ENCODE peak calls at places on chromosomes 1 and 21, in six cellular contexts. E, L, P, D, W and C are unnamed samples.

GRCh38 chr1:113057006-113057405 is 16.0 kb upstream of the LRIG2 start:
- DNase-seq in E (peak), L (no peak), P (no peak), D (no peak), W (no peak), C (no peak)

GRCh38 chr1:195740862-195741261 is 867.4 kb downstream of the KCNT2 start:
- DNase-seq in E (no peak), L (no peak), P (no peak), D (no peak), W (no peak), C (no peak)

GRCh38 chr21:37446552-37446951 is 80.0 kb downstream of the DYRK1A start:
- DNase-seq in E (no peak), L (no peak), P (no peak), D (no peak), W (no peak), C (no peak)

GRCh38 chr1:229325401-229325800 is 17.4 kb downstream of the CCSAP start:
- DNase-seq in E (no peak), L (no peak), P (no peak), D (no peak), W (no peak), C (no peak)

GRCh38 chr1:10675813-10676212 is 120.6 kb downstream of the CASZ1 start:
- DNase-seq in E (no peak), L (no peak), P (no peak), D (no peak), W (no peak), C (no peak)

GRCh38 chr1:182041615-182042014 is 19.9 kb downstream of the ZNF648 start:
- DNase-seq in E (no peak), L (no peak), P (no peak), D (no peak), W (no peak), C (peak)

GRCh38 chr1:23013657-23014056 is 2.0 kb downstream of the TEX46 start:
- DNase-seq in E (no peak), L (no peak), P (no peak), D (no peak), W (no peak), C (peak)

GRCh38 chr1:53638641-53639035 is 100.3 kb downstream of the GLIS1 start:
- DNase-seq in E (no peak), L (no peak), P (no peak), D (no peak), W (no peak), C (peak)

GRCh38 chr1:110150330-110151174 is at the start of gene SLC6A17:
- DNase-seq in E (peak), L (no peak), P (peak), D (peak), W (no peak), C (no peak)

GRCh38 chr1:31843506-31843905 is 27.7 kb upstream of the SPOCD1 start:
- DNase-seq in E (peak), L (no peak), P (no peak), D (no peak), W (no peak), C (no peak)

GRCh38 chr1:36149973-36150295 is 648 bp upstream of the TRAPPC3 start:
- DNase-seq in E (no peak), L (no peak), P (no peak), D (no peak), W (no peak), C (no peak)

GRCh38 chr1:6782151-6782550 is 3.1 kb upstream of the CAMTA1 start:
- DNase-seq in E (no peak), L (no peak), P (no peak), D (no peak), W (no peak), C (no peak)

GRCh38 chr1:100585774-100586173 is 47.8 kb downstream of the GPR88 start:
- DNase-seq in E (no peak), L (no peak), P (no peak), D (no peak), W (no peak), C (no peak)

GRCh38 chr1:211729238-211729637 is 53.8 kb upstream of the NEK2 start:
- DNase-seq in E (no peak), L (no peak), P (no peak), D (no peak), W (no peak), C (no peak)

GRCh38 chr1:36089393-36090121 is 865 bp downstream of the ADPRS start:
- DNase-seq in E (peak), L (no peak), P (no peak), D (peak), W (peak), C (peak)

GRCh38 chr1:169245706-169246105 is 121.9 kb downstream of the NME7 start:
- DNase-seq in E (no peak), L (no peak), P (no peak), D (no peak), W (no peak), C (no peak)

GRCh38 chr1:10866314-10867091 is 70.1 kb upstream of the CASZ1 start:
- DNase-seq in E (no peak), L (peak), P (no peak), D (no peak), W (no peak), C (peak)

GRCh38 chr1:205056188-205056611 is 13.2 kb downstream of the CNTN2 start:
- DNase-seq in E (no peak), L (no peak), P (no peak), D (no peak), W (no peak), C (no peak)

GRCh38 chr1:42146916-42147320 is 6.3 kb upstream of the GUCA2B start:
- DNase-seq in E (peak), L (peak), P (peak), D (peak), W (no peak), C (peak)

GRCh38 chr1:221440658-221441057 is 301.2 kb downstream of the DUSP10 start:
- DNase-seq in E (no peak), L (no peak), P (no peak), D (no peak), W (no peak), C (peak)

GRCh38 chr1:203084588-203085527 is 954 bp downstream of the MYOG start:
- DNase-seq in E (no peak), L (peak), P (no peak), D (peak), W (no peak), C (peak)

GRCh38 chr1:109687641-109688499 is at the start of gene GSTM1:
- DNase-seq in E (no peak), L (no peak), P (no peak), D (no peak), W (peak), C (no peak)

GRCh38 chr1:219495737-219496408 is 117.0 kb downstream of the ZC3H11B start:
- DNase-seq in E (no peak), L (no peak), P (no peak), D (no peak), W (no peak), C (no peak)

GRCh38 chr1:11701981-11702803 is 10.7 kb downstream of the DRAXIN start:
- DNase-seq in E (no peak), L (no peak), P (no peak), D (no peak), W (no peak), C (no peak)

GRCh38 chr1:183734600-183735036 is 70.3 kb upstream of the RGL1 start:
- DNase-seq in E (no peak), L (no peak), P (no peak), D (no peak), W (no peak), C (no peak)

GRCh38 chr1:183735069-183735860 is 69.7 kb upstream of the RGL1 start:
- DNase-seq in E (no peak), L (no peak), P (no peak), D (no peak), W (no peak), C (no peak)

GRCh38 chr1:183739082-183739481 is 65.8 kb upstream of the RGL1 start:
- DNase-seq in E (no peak), L (no peak), P (no peak), D (no peak), W (no peak), C (no peak)

GRCh38 chr1:183733610-183734219 is 71.2 kb upstream of the RGL1 start:
- DNase-seq in E (no peak), L (no peak), P (no peak), D (no peak), W (no peak), C (no peak)

DNA sequence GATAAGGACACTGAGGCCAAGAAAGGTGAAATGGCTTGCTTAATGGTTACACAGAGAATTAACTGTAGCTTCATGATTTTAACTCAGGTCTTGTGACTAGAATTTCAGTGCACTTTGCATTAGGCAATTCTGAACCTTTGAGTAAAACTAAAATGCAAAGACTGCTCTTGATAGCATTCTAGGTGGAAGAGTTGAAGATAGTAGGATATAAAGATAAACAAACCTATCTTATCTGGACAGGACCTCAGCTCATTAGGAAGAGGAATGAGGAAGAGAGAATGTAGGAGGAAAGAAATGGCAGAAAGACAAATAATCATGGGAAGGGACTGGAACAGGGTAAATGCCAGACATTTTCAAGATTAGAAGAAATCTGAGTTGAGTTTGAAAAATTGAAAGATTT is 68.5 kb upstream of the RGL1 start:
- DNase-seq in E (no peak), L (no peak), P (no peak), D (no peak), W (no peak), C (no peak)
- TF ChIP-seq MYC in E (no peak), L (no peak), P (no peak), D (no peak), W (no peak), C (no peak)

GRCh38 chr1:74812180-74812541 is 79.2 kb downstream of the TYW3 start:
- DNase-seq in E (no peak), L (no peak), P (no peak), D (no peak), W (peak), C (no peak)

DNA sequence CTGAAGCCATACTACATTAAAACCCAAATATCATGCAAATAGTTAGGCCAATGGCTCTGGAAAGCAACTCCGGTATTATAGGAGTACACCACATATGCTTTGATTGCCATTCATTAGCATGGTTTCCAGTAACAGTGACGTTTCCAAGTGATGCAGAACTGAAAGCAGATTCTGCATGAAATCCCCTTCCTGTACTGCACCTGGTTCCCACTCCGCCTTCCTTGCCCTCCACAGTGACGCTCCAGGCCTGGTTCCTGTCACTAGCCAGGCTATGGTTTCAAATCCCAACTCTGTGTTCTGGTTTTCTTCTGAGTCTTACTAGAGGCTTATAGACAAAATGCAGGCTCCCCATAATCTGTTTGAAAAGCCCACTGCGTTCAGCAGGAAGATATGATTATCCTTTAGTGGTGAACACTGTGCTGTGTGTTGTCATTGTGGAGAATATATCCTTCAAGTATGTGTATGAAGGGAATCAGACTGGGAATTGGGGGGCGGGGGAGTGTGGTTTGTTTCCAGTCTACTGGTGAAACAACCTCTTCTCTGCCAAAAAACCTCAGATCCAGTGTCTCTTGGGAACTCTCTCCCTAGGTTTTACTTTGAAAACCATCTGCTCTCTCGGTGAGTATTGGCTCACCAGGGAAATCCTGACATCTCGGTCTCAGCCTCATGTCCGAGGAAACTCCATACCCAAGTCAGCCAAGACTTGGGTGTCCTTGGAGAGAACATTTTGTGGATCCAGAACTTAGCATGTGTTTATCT is 78.6 kb downstream of the TYW3 start:
- DNase-seq in E (no peak), L (no peak), P (no peak), D (no peak), W (no peak), C (no peak)
- TF ChIP-seq MYC in E (no peak), L (no peak), P (no peak), D (no peak), W (no peak), C (no peak)

GRCh38 chr21:35045539-35046222 is 3.4 kb downstream of the RUNX1 start:
- DNase-seq in E (no peak), L (no peak), P (no peak), D (no peak), W (no peak), C (no peak)

GRCh38 chr21:35044770-35045538 is 4.1 kb downstream of the RUNX1 start:
- DNase-seq in E (no peak), L (no peak), P (no peak), D (no peak), W (no peak), C (no peak)

GRCh38 chr21:35048183-35048601 is 910 bp downstream of the RUNX1 start:
- DNase-seq in E (no peak), L (no peak), P (no peak), D (no peak), W (no peak), C (peak)

GRCh38 chr21:35046880-35047229 is 2.2 kb downstream of the RUNX1 start:
- DNase-seq in E (no peak), L (peak), P (no peak), D (no peak), W (no peak), C (no peak)

GRCh38 chr21:35046223-35046690 is 2.8 kb downstream of the RUNX1 start:
- DNase-seq in E (no peak), L (no peak), P (no peak), D (no peak), W (no peak), C (peak)
- TF ChIP-seq MYC in E (no peak), L (no peak), P (no peak), D (no peak), W (no peak), C (no peak)

DNA sequence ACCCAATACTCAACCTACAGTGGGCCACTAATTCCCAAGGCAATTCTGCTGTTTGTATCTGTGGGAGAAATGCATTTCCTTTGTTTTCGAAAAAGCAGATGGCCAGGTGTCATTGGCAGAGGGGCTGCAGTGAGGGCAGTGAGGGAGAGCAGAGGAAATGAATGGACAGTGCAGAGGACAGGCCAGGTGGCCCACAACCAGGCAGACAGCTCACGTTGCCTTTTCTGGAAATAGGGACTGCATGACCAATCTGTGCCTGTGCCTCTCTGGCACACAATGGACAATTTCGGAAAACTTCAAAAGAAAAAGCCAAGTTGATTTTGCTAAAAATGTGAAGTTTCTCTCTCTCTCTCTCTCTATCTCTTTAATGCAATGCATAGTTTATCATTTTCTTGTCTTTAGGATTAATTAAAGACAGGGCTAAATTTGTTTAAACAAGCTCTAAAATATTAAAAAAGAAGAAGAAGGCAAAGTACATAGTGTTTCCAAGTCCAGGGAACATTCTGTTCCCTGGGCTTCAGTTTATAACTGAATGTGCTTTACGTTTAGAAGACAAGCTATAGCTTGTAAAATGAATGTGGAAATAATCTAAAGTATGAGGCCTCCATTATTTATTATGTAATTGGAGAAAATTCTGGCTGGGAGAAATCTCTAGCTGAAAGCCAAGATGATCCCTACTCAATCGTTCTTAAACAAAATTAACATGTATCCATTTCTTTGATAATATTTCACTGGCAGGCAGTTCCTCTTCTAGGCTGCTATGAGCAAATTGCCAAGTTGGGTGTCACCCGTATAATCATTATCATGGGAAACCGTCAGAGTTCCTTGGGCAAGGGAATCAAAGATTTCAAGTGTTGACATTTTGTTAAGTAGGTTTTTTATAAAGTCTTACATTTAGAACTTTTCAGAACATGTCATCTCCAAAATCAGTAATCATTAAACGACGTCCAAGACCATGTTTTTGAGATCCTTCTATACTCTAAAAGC is 52.3 kb upstream of the ETS2 start:
- DNase-seq in E (no peak), L (no peak), P (no peak), D (no peak), W (no peak), C (no peak)
- TF ChIP-seq MYC in E (no peak), L (no peak), P (no peak), D (no peak), W (no peak), C (no peak)

GRCh38 chr1:153354515-153355193 is 3.0 kb upstream of the S100A9 start:
- DNase-seq in E (no peak), L (no peak), P (no peak), D (no peak), W (no peak), C (no peak)

GRCh38 chr1:153357076-153357852 is 390 bp upstream of the S100A9 start:
- DNase-seq in E (no peak), L (peak), P (no peak), D (no peak), W (no peak), C (peak)

GRCh38 chr1:153356392-153357075 is 1.1 kb upstream of the S100A9 start:
- DNase-seq in E (no peak), L (no peak), P (no peak), D (no peak), W (no peak), C (no peak)

GRCh38 chr1:153353226-153353947 is 4.3 kb upstream of the S100A9 start:
- DNase-seq in E (no peak), L (peak), P (peak), D (peak), W (no peak), C (peak)

DNA sequence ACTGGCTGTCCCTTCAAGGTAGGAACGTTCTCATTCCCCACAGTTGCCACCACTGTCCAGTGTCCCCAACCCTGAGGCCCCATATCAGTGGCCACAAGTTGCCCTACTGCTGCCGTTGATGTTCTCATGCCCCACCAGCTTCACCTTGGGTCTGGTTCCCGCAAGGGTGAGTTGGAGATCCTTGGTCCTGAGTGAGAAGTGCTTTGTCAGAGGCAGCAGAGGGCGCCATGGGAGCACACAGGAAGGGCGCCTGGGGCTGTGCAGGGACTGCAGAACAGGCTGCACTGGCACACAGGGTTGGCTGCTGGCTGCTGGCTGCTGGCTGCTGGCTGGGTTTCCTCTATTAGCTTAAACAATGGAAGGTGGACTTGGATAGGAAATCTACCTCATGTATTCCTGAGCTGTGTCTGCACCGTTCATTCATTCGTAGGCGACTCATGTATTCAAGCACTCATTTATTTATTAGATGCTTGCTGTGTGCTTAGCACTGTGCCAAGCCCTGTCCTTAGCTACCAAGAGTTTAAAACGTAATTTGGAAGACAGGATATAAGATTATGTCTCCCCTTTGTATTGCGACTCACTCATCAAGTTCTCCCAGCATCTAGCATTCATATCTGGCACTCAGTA is 2.1 kb upstream of the S100A9 start:
- DNase-seq in E (peak), L (peak), P (peak), D (peak), W (no peak), C (peak)
- TF ChIP-seq MYC in E (no peak), L (no peak), P (no peak), D (peak), W (no peak), C (no peak)

DNA sequence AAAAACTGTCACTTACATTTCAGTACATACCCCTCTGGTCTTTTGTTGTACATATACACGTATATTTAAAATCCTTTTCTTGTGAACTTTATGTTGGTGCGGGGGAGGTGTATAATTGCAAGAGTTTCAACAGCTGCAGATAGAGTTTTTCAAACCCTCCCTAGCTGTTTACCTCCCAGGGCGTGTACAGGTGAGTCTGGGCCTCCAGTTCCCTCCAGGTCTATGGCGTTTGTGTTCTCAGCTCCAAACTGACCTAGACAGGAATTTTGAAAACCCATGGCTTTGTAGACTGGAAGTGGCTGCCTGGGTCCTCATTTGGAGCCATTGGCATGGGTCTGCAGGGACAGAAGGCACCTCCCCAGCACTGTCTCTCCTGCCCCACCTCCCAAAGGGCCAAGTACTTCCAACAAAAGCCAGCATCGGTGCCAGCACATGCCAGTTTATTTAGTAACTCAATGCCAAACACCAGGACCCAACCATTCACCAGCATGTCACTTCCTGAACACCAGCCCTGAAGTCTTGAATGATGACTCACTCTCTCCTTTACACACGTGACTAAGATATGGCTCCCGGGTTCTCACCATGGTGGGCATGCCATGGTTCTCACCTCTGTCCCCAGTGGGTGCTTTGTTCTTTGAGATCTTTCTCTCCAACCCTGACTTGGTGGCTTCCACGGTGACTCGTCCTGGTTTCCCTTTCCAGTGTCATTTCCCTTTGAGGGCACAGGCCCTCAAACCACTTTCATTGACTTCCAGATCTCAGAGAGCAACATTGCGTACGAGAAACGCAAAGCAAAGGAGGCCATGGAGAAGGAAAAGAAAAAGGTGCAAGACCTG is 57.3 kb upstream of the EFHD2 start:
- DNase-seq in E (peak), L (peak), P (peak), D (peak), W (no peak), C (peak)
- TF ChIP-seq MYC in E (no peak), L (no peak), P (no peak), D (peak), W (no peak), C (peak)